ENCODE peak calls at places on chromosomes 12 and 14, in seven cellular contexts. P is dorsolateral prefrontal cortex; R is stomach; J is activated CD4-positive, alpha-beta T cell treated with anti-CD3 and anti-CD28 coated beads for 1 hour; A is GM12865; H is GF-D8; W is GM20000. L is an unnamed sample.

GRCh38 chr14:33737446-33737845 is 213.4 kb downstream of the EGLN3 start:
- DNase-seq in H (no peak), J (no peak), R (no peak), A (no peak), P (no peak), W (no peak), L (no peak)

GRCh38 chr14:98889107-98889835 is 382.7 kb downstream of the BCL11B start:
- DNase-seq in A (no peak), J (no peak), R (no peak), H (no peak), P (no peak), W (no peak), L (no peak)

GRCh38 chr14:64724578-64724930 is 20.3 kb downstream of the PLEKHG3 start:
- DNase-seq in P (no peak), H (no peak), J (no peak), W (no peak), R (no peak), A (no peak), L (no peak)

GRCh38 chr12:4987076-4987775 is 56.5 kb upstream of the KCNA5 start:
- DNase-seq in A (no peak), W (no peak), R (no peak), P (no peak), J (no peak), H (no peak), L (no peak)

GRCh38 chr12:31797230-31797872 is 68.5 kb upstream of the AMN1 start:
- DNase-seq in R (no peak), J (no peak), A (no peak), W (no peak), H (no peak), P (no peak), L (no peak)

GRCh38 chr14:103084021-103084919 is at the start of gene LBHD2:
- DNase-seq in A (no peak), P (no peak), R (no peak), J (no peak), W (no peak), H (no peak), L (no peak)

GRCh38 chr12:5273709-5274108 is 158.2 kb upstream of the NTF3 start:
- DNase-seq in W (no peak), A (no peak), J (no peak), H (no peak), P (no peak), R (peak; percentile 38), L (no peak)

GRCh38 chr12:78035913-78036658 is 205.4 kb downstream of the NAV3 start:
- DNase-seq in J (no peak), H (no peak), W (no peak), A (peak; percentile 5), R (no peak), P (peak; percentile 36), L (no peak)

GRCh38 chr14:78083837-78084236 is 86.3 kb upstream of the NRXN3 start:
- DNase-seq in J (no peak), R (no peak), H (no peak), W (no peak), P (no peak), A (no peak), L (no peak)

GRCh38 chr12:15563683-15564082 is 225.5 kb downstream of the EPS8 start:
- DNase-seq in W (no peak), P (no peak), A (no peak), J (no peak), H (no peak), R (no peak), L (no peak)

L was measured in mucosa of descending colon.